ENCODE peak calls at places on chromosome 16, in six cellular contexts. M is left lung, T is fibroblast of villous mesenchyme, Z is lower leg skin, G is AG04450, R is tibial nerve. V is an unnamed sample.

GRCh38 chr16:71499775-71500364 is 10.7 kb upstream of the ZNF19 start:
- DNase-seq in M (no peak), T (peak; percentile 73), Z (peak; percentile 18), G (peak; percentile 33), R (no peak), V (peak; percentile 53)

GRCh38 chr16:89049484-89050118 is 44.1 kb upstream of the ACSF3 start:
- DNase-seq in M (no peak), T (no peak), Z (no peak), G (no peak), R (no peak), V (peak; percentile 47)

GRCh38 chr16:12601290-12601900 is 202.3 kb downstream of the CPPED1 start:
- DNase-seq in M (no peak), T (no peak), Z (no peak), G (no peak), R (no peak), V (no peak)

GRCh38 chr16:21150375-21151001 is at the start of gene DNAH3:
- DNase-seq in M (no peak), T (no peak), Z (no peak), G (no peak), R (no peak), V (no peak)

GRCh38 chr16:86640265-86640843 is 62.0 kb downstream of the FOXL1 start:
- DNase-seq in M (no peak), T (no peak), Z (no peak), G (no peak), R (no peak), V (peak; percentile 36)

GRCh38 chr16:87648236-87648635 is 45.9 kb downstream of the JPH3 start:
- DNase-seq in M (no peak), T (no peak), Z (no peak), G (no peak), R (no peak), V (no peak)

GRCh38 chr16:84947022-84947421 is 64.3 kb downstream of the ZDHHC7 start:
- DNase-seq in M (no peak), T (peak; percentile 84), Z (peak; percentile 58), G (no peak), R (no peak), V (no peak)

GRCh38 chr16:27285676-27286196 is 17.2 kb upstream of the NSMCE1 start:
- DNase-seq in M (peak; percentile 53), T (no peak), Z (peak; percentile 46), G (no peak), R (no peak), V (no peak)

GRCh38 chr16:86622700-86623615 is 44.6 kb downstream of the FOXL1 start:
- DNase-seq in M (no peak), T (no peak), Z (no peak), G (no peak), R (no peak), V (no peak)

GRCh38 chr16:69328854-69329316 is 1.5 kb downstream of the PDF start:
- DNase-seq in M (no peak), T (peak; percentile 34), Z (no peak), G (no peak), R (no peak), V (no peak)

GRCh38 chr16:65916995-65917394 is 449.5 kb upstream of the CDH5 start:
- DNase-seq in M (no peak), T (no peak), Z (no peak), G (no peak), R (no peak), V (no peak)

GRCh38 chr16:25298165-25298872 is 40.7 kb upstream of the ZKSCAN2 start:
- DNase-seq in M (no peak), T (no peak), Z (no peak), G (no peak), R (no peak), V (no peak)

GRCh38 chr16:1184156-1184868 is 31.4 kb downstream of the CACNA1H start:
- DNase-seq in M (no peak), T (no peak), Z (no peak), G (no peak), R (no peak), V (no peak)

GRCh38 chr16:1181715-1182671 is 29.1 kb downstream of the CACNA1H start:
- DNase-seq in M (peak; percentile 69), T (peak; percentile 85), Z (no peak), G (peak; percentile 58), R (no peak), V (peak; percentile 83)

GRCh38 chr16:1183235-1183907 is 30.5 kb downstream of the CACNA1H start:
- DNase-seq in M (peak; percentile 42), T (peak; percentile 67), Z (no peak), G (peak; percentile 10), R (no peak), V (peak; percentile 72)

GRCh38 chr16:1178295-1178910 is 25.5 kb downstream of the CACNA1H start:
- DNase-seq in M (no peak), T (no peak), Z (no peak), G (no peak), R (no peak), V (no peak)

GRCh38 chr16:1180772-1181714 is 28.1 kb downstream of the CACNA1H start:
- DNase-seq in M (no peak), T (no peak), Z (no peak), G (no peak), R (no peak), V (peak; percentile 58)
- TF ChIP-seq CTCF in M (no peak), T (no peak), Z (no peak), G (peak; percentile 6), R (no peak), V (no peak)

GRCh38 chr16:30650369-30651123 is at the start of gene PRR14:
- DNase-seq in M (peak; percentile 100), T (peak; percentile 100), Z (peak; percentile 100), G (peak; percentile 99), R (peak; percentile 99), V (peak; percentile 99)
- TF ChIP-seq CTCF in M (peak; percentile 66), T (peak; percentile 4), Z (no peak), G (peak; percentile 17), R (peak; percentile 51), V (no peak)

GRCh38 chr16:57527027-57527426 is 9.3 kb downstream of the CCDC102A start:
- DNase-seq in M (no peak), T (no peak), Z (no peak), G (no peak), R (no peak), V (no peak)
- TF ChIP-seq CTCF in M (no peak), T (no peak), Z (no peak), G (no peak), R (no peak), V (no peak)

DNA sequence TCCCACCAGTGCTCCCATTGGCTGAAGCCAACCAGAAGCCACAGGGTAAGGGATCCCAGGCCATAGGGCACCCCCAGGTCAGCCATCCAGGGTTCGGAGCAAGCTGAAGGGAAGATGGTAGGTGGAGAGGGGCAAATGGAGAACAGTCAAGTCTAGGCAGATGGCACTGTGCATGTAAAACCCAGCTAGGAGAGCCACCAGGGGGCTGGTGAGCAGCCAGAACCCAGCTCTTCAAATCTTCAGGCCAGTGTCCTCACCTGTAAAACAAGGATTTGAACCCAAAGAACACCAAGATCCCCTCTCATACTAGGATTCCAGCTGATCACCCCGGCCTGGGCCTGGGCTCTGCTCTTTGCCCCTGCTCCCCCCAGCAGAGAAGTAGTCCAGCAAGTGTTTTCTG is 43.5 kb downstream of the GINS3 start:
- DNase-seq in M (no peak), T (no peak), Z (no peak), G (no peak), R (no peak), V (no peak)
- TF ChIP-seq CTCF in M (no peak), T (no peak), Z (no peak), G (no peak), R (no peak), V (no peak)

DNA sequence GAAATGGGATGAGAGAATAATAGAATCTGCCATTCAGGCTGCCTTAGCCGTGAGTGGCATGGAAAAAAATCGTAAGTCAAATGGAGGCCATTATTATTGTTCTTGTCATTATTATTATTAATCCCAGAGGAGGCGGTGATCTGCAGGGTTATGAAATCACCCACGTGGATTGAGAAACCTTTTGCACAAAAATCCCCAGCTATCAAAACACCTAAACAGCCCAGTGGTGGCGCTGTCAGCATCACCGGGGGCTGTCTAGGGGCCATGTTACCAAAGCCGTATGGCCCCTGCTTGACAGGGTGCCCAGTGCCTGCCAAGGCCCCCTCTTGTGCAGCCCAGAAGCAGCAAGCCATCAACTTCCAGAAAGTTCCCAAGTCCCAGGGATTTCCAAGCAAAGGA is 25.2 kb downstream of the CNGB1 start:
- DNase-seq in M (no peak), T (peak; percentile 11), Z (no peak), G (no peak), R (no peak), V (no peak)
- TF ChIP-seq CTCF in M (no peak), T (peak; percentile 25), Z (no peak), G (peak; percentile 21), R (no peak), V (no peak)

V was measured in nephron progenitor cell.